ENCODE peak calls at places on chromosomes 11 and 22, in eight cellular contexts. Y, M, R, X, C, G, Q and B are unnamed samples.

GRCh38 chr22:38336699-38337098 is 19.5 kb upstream of the CSNK1E start:
- DNase-seq in C (no peak), R (no peak), Y (no peak), M (no peak), Q (no peak), X (no peak), G (no peak), B (no peak)

GRCh38 chr11:69636512-69636866 is 4.5 kb upstream of the CCND1 start:
- DNase-seq in M (peak; percentile 90), C (peak; percentile 58), Q (no peak), G (peak; percentile 86), X (peak; percentile 54), R (no peak), Y (peak; percentile 61), B (peak; percentile 95)

GRCh38 chr22:23263651-23264555 is 83.6 kb downstream of the BCR start:
- DNase-seq in Y (peak; percentile 29), M (no peak), C (no peak), G (no peak), Q (no peak), R (no peak), X (no peak), B (no peak)

GRCh38 chr22:42432020-42432596 is at the start of gene NFAM1:
- DNase-seq in M (no peak), G (no peak), R (no peak), Q (peak; percentile 39), C (no peak), X (peak; percentile 92), Y (peak; percentile 67), B (no peak)

GRCh38 chr22:46064966-46065666 is 85.2 kb upstream of the PPARA start:
- DNase-seq in G (no peak), R (peak; percentile 13), Q (peak; percentile 33), X (no peak), C (no peak), M (no peak), Y (peak; percentile 77), B (no peak)

GRCh38 chr11:61961570-61962212 is 5.7 kb downstream of the FTH1 start:
- DNase-seq in Y (peak; percentile 70), X (no peak), Q (peak; percentile 62), G (no peak), C (peak; percentile 98), M (peak; percentile 36), R (peak; percentile 73), B (peak; percentile 61)

GRCh38 chr11:112318193-112318592 is 57.5 kb upstream of the PLET1 start:
- DNase-seq in M (no peak), Q (no peak), R (no peak), Y (no peak), G (peak; percentile 78), X (no peak), C (no peak), B (peak; percentile 95)

GRCh38 chr11:59787816-59788215 is 22.8 kb downstream of the MRPL16 start:
- DNase-seq in M (no peak), C (no peak), Y (no peak), Q (no peak), X (no peak), G (no peak), R (no peak), B (peak; percentile 76)

GRCh38 chr11:579830-580601 is 3.7 kb downstream of the PHRF1 start:
- DNase-seq in Y (peak; percentile 69), Q (no peak), M (no peak), C (peak; percentile 96), X (no peak), G (no peak), R (no peak), B (no peak)

GRCh38 chr11:31802990-31803812 is 7.9 kb downstream of the PAX6 start:
- DNase-seq in Q (no peak), C (no peak), X (no peak), Y (no peak), M (peak; percentile 61), R (no peak), G (no peak), B (no peak)

GRCh38 chr11:119377112-119377901 is 4.2 kb downstream of the USP2 start:
- DNase-seq in X (no peak), G (no peak), M (no peak), Q (peak; percentile 70), R (no peak), C (no peak), Y (no peak), B (no peak)

GRCh38 chr22:39267966-39268365 is 23.2 kb upstream of the PDGFB start:
- DNase-seq in X (no peak), G (no peak), Q (no peak), R (no peak), Y (no peak), C (no peak), M (no peak), B (no peak)

GRCh38 chr11:5369793-5370192 is 13.8 kb upstream of the OR51M1 start:
- DNase-seq in G (peak; percentile 75), Y (no peak), C (no peak), X (peak; percentile 2), M (no peak), R (no peak), Q (no peak), B (peak; percentile 76)

GRCh38 chr11:95575517-95575916 is 214.1 kb downstream of the FAM76B start:
- DNase-seq in X (no peak), Q (no peak), M (no peak), R (no peak), C (no peak), Y (no peak), G (no peak), B (no peak)

GRCh38 chr22:49354516-49355205 is 473.0 kb downstream of the BRD1 start:
- DNase-seq in C (no peak), M (peak; percentile 43), Q (no peak), R (no peak), Y (no peak), G (no peak), X (no peak), B (no peak)

GRCh38 chr11:6911946-6912345 is 8.9 kb upstream of the OR2D3 start:
- DNase-seq in M (no peak), R (no peak), Q (no peak), Y (peak; percentile 13), C (no peak), X (no peak), G (no peak), B (peak; percentile 1)

GRCh38 chr11:22625448-22626287 is at the start of gene FANCF:
- DNase-seq in R (peak; percentile 91), G (peak; percentile 99), M (peak; percentile 92), X (peak; percentile 94), Y (peak; percentile 99), Q (peak; percentile 93), C (peak; percentile 100), B (peak; percentile 98)

GRCh38 chr11:111303476-111303875 is 5.1 kb downstream of the POU2AF3 start:
- DNase-seq in Q (no peak), C (peak; percentile 69), Y (peak; percentile 77), R (no peak), G (no peak), M (no peak), X (peak; percentile 46), B (no peak)